ENCODE peak calls at places on chromosomes 12 and 14, in seven cellular contexts. One of them, this sample, is unnamed.

GRCh38 chr12:48142818-48143674 is 14.3 kb downstream of the ASB8 start:
- DNase-seq in lower lobe of right lung: no peak
- DNase-seq in NCI-H1436 treated with DMSO at 0.1 percent for 48 hours: no peak
- DNase-seq in activated CD4-positive, CD25-positive, alpha-beta regulatory T cell: no peak
- DNase-seq in kidney epithelial cell: no peak
- DNase-seq in stimulated activated CD4-positive, alpha-beta T cell treated with anti-CD3 and anti-CD28 coated beads, Interleukin-12 subunit alpha, Interleukin-12 subunit beta, amount 100 ng/mL, for 48 hours: no peak
- DNase-seq in C1 segment of cervical spinal cord: no peak
- DNase-seq in this sample: no peak

GRCh38 chr14:59964251-59965007 is 44.5 kb downstream of the LRRC9 start:
- DNase-seq in lower lobe of right lung: no peak
- DNase-seq in NCI-H1436 treated with DMSO at 0.1 percent for 48 hours: no peak
- DNase-seq in activated CD4-positive, CD25-positive, alpha-beta regulatory T cell: no peak
- DNase-seq in kidney epithelial cell: no peak
- DNase-seq in stimulated activated CD4-positive, alpha-beta T cell treated with anti-CD3 and anti-CD28 coated beads, Interleukin-12 subunit alpha, Interleukin-12 subunit beta, amount 100 ng/mL, for 48 hours: no peak
- DNase-seq in C1 segment of cervical spinal cord: no peak
- DNase-seq in this sample: no peak

GRCh38 chr12:98743362-98743953 is 98.4 kb downstream of the APAF1 start:
- DNase-seq in lower lobe of right lung: no peak
- DNase-seq in NCI-H1436 treated with DMSO at 0.1 percent for 48 hours: no peak
- DNase-seq in activated CD4-positive, CD25-positive, alpha-beta regulatory T cell: no peak
- DNase-seq in kidney epithelial cell: no peak
- DNase-seq in stimulated activated CD4-positive, alpha-beta T cell treated with anti-CD3 and anti-CD28 coated beads, Interleukin-12 subunit alpha, Interleukin-12 subunit beta, amount 100 ng/mL, for 48 hours: peak
- DNase-seq in C1 segment of cervical spinal cord: no peak
- DNase-seq in this sample: no peak

GRCh38 chr12:124828264-124829007 is 35.2 kb downstream of the SCARB1 start:
- DNase-seq in lower lobe of right lung: no peak
- DNase-seq in NCI-H1436 treated with DMSO at 0.1 percent for 48 hours: no peak
- DNase-seq in activated CD4-positive, CD25-positive, alpha-beta regulatory T cell: no peak
- DNase-seq in kidney epithelial cell: peak
- DNase-seq in stimulated activated CD4-positive, alpha-beta T cell treated with anti-CD3 and anti-CD28 coated beads, Interleukin-12 subunit alpha, Interleukin-12 subunit beta, amount 100 ng/mL, for 48 hours: no peak
- DNase-seq in C1 segment of cervical spinal cord: no peak
- DNase-seq in this sample: no peak

GRCh38 chr12:40105515-40106201 is at the start of gene SLC2A13:
- DNase-seq in lower lobe of right lung: peak
- DNase-seq in NCI-H1436 treated with DMSO at 0.1 percent for 48 hours: no peak
- DNase-seq in activated CD4-positive, CD25-positive, alpha-beta regulatory T cell: peak
- DNase-seq in kidney epithelial cell: no peak
- DNase-seq in stimulated activated CD4-positive, alpha-beta T cell treated with anti-CD3 and anti-CD28 coated beads, Interleukin-12 subunit alpha, Interleukin-12 subunit beta, amount 100 ng/mL, for 48 hours: peak
- DNase-seq in C1 segment of cervical spinal cord: no peak
- DNase-seq in this sample: peak

GRCh38 chr12:3771853-3772252 is 18.9 kb upstream of the CRACR2A start:
- DNase-seq in lower lobe of right lung: no peak
- DNase-seq in NCI-H1436 treated with DMSO at 0.1 percent for 48 hours: no peak
- DNase-seq in activated CD4-positive, CD25-positive, alpha-beta regulatory T cell: no peak
- DNase-seq in kidney epithelial cell: no peak
- DNase-seq in stimulated activated CD4-positive, alpha-beta T cell treated with anti-CD3 and anti-CD28 coated beads, Interleukin-12 subunit alpha, Interleukin-12 subunit beta, amount 100 ng/mL, for 48 hours: no peak
- DNase-seq in C1 segment of cervical spinal cord: no peak
- DNase-seq in this sample: no peak

GRCh38 chr14:88168498-88169165 is 154.4 kb downstream of the KCNK10 start:
- DNase-seq in lower lobe of right lung: no peak
- DNase-seq in NCI-H1436 treated with DMSO at 0.1 percent for 48 hours: no peak
- DNase-seq in activated CD4-positive, CD25-positive, alpha-beta regulatory T cell: peak
- DNase-seq in kidney epithelial cell: no peak
- DNase-seq in stimulated activated CD4-positive, alpha-beta T cell treated with anti-CD3 and anti-CD28 coated beads, Interleukin-12 subunit alpha, Interleukin-12 subunit beta, amount 100 ng/mL, for 48 hours: peak
- DNase-seq in C1 segment of cervical spinal cord: no peak
- DNase-seq in this sample: peak

GRCh38 chr12:116089080-116089479 is 188.4 kb downstream of the MED13L start:
- DNase-seq in lower lobe of right lung: no peak
- DNase-seq in NCI-H1436 treated with DMSO at 0.1 percent for 48 hours: no peak
- DNase-seq in activated CD4-positive, CD25-positive, alpha-beta regulatory T cell: no peak
- DNase-seq in kidney epithelial cell: no peak
- DNase-seq in stimulated activated CD4-positive, alpha-beta T cell treated with anti-CD3 and anti-CD28 coated beads, Interleukin-12 subunit alpha, Interleukin-12 subunit beta, amount 100 ng/mL, for 48 hours: no peak
- DNase-seq in C1 segment of cervical spinal cord: no peak
- DNase-seq in this sample: no peak

GRCh38 chr12:123546281-123546680 is 12.8 kb upstream of the RILPL1 start:
- DNase-seq in lower lobe of right lung: no peak
- DNase-seq in NCI-H1436 treated with DMSO at 0.1 percent for 48 hours: no peak
- DNase-seq in activated CD4-positive, CD25-positive, alpha-beta regulatory T cell: no peak
- DNase-seq in kidney epithelial cell: no peak
- DNase-seq in stimulated activated CD4-positive, alpha-beta T cell treated with anti-CD3 and anti-CD28 coated beads, Interleukin-12 subunit alpha, Interleukin-12 subunit beta, amount 100 ng/mL, for 48 hours: no peak
- DNase-seq in C1 segment of cervical spinal cord: no peak
- DNase-seq in this sample: no peak

GRCh38 chr14:45254771-45255170 is 1.8 kb upstream of the MIS18BP1 start:
- DNase-seq in lower lobe of right lung: no peak
- DNase-seq in NCI-H1436 treated with DMSO at 0.1 percent for 48 hours: no peak
- DNase-seq in activated CD4-positive, CD25-positive, alpha-beta regulatory T cell: no peak
- DNase-seq in kidney epithelial cell: no peak
- DNase-seq in stimulated activated CD4-positive, alpha-beta T cell treated with anti-CD3 and anti-CD28 coated beads, Interleukin-12 subunit alpha, Interleukin-12 subunit beta, amount 100 ng/mL, for 48 hours: no peak
- DNase-seq in C1 segment of cervical spinal cord: no peak
- DNase-seq in this sample: no peak

GRCh38 chr12:122517877-122518276 is 8.9 kb downstream of the RSRC2 start:
- DNase-seq in lower lobe of right lung: no peak
- DNase-seq in NCI-H1436 treated with DMSO at 0.1 percent for 48 hours: no peak
- DNase-seq in activated CD4-positive, CD25-positive, alpha-beta regulatory T cell: no peak
- DNase-seq in kidney epithelial cell: peak
- DNase-seq in stimulated activated CD4-positive, alpha-beta T cell treated with anti-CD3 and anti-CD28 coated beads, Interleukin-12 subunit alpha, Interleukin-12 subunit beta, amount 100 ng/mL, for 48 hours: no peak
- DNase-seq in C1 segment of cervical spinal cord: no peak
- DNase-seq in this sample: no peak

GRCh38 chr12:109706747-109707469 is 6.7 kb upstream of the FAM222A start:
- DNase-seq in lower lobe of right lung: no peak
- DNase-seq in NCI-H1436 treated with DMSO at 0.1 percent for 48 hours: no peak
- DNase-seq in activated CD4-positive, CD25-positive, alpha-beta regulatory T cell: no peak
- DNase-seq in kidney epithelial cell: no peak
- DNase-seq in stimulated activated CD4-positive, alpha-beta T cell treated with anti-CD3 and anti-CD28 coated beads, Interleukin-12 subunit alpha, Interleukin-12 subunit beta, amount 100 ng/mL, for 48 hours: no peak
- DNase-seq in C1 segment of cervical spinal cord: no peak
- DNase-seq in this sample: no peak

GRCh38 chr12:70258605-70259403 is 15.6 kb downstream of the CNOT2 start:
- DNase-seq in lower lobe of right lung: no peak
- DNase-seq in NCI-H1436 treated with DMSO at 0.1 percent for 48 hours: no peak
- DNase-seq in activated CD4-positive, CD25-positive, alpha-beta regulatory T cell: no peak
- DNase-seq in kidney epithelial cell: no peak
- DNase-seq in stimulated activated CD4-positive, alpha-beta T cell treated with anti-CD3 and anti-CD28 coated beads, Interleukin-12 subunit alpha, Interleukin-12 subunit beta, amount 100 ng/mL, for 48 hours: no peak
- DNase-seq in C1 segment of cervical spinal cord: no peak
- DNase-seq in this sample: no peak

GRCh38 chr12:123528858-123529257 is 4.7 kb downstream of the RILPL1 start:
- DNase-seq in lower lobe of right lung: no peak
- DNase-seq in NCI-H1436 treated with DMSO at 0.1 percent for 48 hours: no peak
- DNase-seq in activated CD4-positive, CD25-positive, alpha-beta regulatory T cell: no peak
- DNase-seq in kidney epithelial cell: no peak
- DNase-seq in stimulated activated CD4-positive, alpha-beta T cell treated with anti-CD3 and anti-CD28 coated beads, Interleukin-12 subunit alpha, Interleukin-12 subunit beta, amount 100 ng/mL, for 48 hours: no peak
- DNase-seq in C1 segment of cervical spinal cord: no peak
- DNase-seq in this sample: no peak

GRCh38 chr12:57852195-57852594 is 5.7 kb upstream of the CTDSP2 start:
- DNase-seq in lower lobe of right lung: no peak
- DNase-seq in NCI-H1436 treated with DMSO at 0.1 percent for 48 hours: no peak
- DNase-seq in activated CD4-positive, CD25-positive, alpha-beta regulatory T cell: no peak
- DNase-seq in kidney epithelial cell: no peak
- DNase-seq in stimulated activated CD4-positive, alpha-beta T cell treated with anti-CD3 and anti-CD28 coated beads, Interleukin-12 subunit alpha, Interleukin-12 subunit beta, amount 100 ng/mL, for 48 hours: no peak
- DNase-seq in C1 segment of cervical spinal cord: no peak
- DNase-seq in this sample: no peak

GRCh38 chr14:90720832-90721231 is 95.4 kb downstream of the TTC7B start:
- DNase-seq in lower lobe of right lung: no peak
- DNase-seq in NCI-H1436 treated with DMSO at 0.1 percent for 48 hours: no peak
- DNase-seq in activated CD4-positive, CD25-positive, alpha-beta regulatory T cell: no peak
- DNase-seq in kidney epithelial cell: no peak
- DNase-seq in stimulated activated CD4-positive, alpha-beta T cell treated with anti-CD3 and anti-CD28 coated beads, Interleukin-12 subunit alpha, Interleukin-12 subunit beta, amount 100 ng/mL, for 48 hours: no peak
- DNase-seq in C1 segment of cervical spinal cord: no peak
- DNase-seq in this sample: no peak

GRCh38 chr14:54348001-54348611 is 48.7 kb upstream of the CDKN3 start:
- DNase-seq in lower lobe of right lung: no peak
- DNase-seq in NCI-H1436 treated with DMSO at 0.1 percent for 48 hours: no peak
- DNase-seq in activated CD4-positive, CD25-positive, alpha-beta regulatory T cell: no peak
- DNase-seq in kidney epithelial cell: no peak
- DNase-seq in stimulated activated CD4-positive, alpha-beta T cell treated with anti-CD3 and anti-CD28 coated beads, Interleukin-12 subunit alpha, Interleukin-12 subunit beta, amount 100 ng/mL, for 48 hours: no peak
- DNase-seq in C1 segment of cervical spinal cord: no peak
- DNase-seq in this sample: peak